ENCODE peak calls at places on chromosomes 5 and 9, in seven cellular contexts. One of them, this sample, is unnamed.

GRCh38 chr5:169249001-169249400 is 51.9 kb downstream of the SLIT3 start:
- DNase-seq in transverse colon: no peak
- DNase-seq in heart right ventricle: no peak
- DNase-seq in Panc1: no peak
- DNase-seq in prostate gland: no peak
- DNase-seq in hepatocyte: no peak
- DNase-seq in upper lobe of left lung: no peak
- DNase-seq in this sample: no peak

GRCh38 chr9:108620767-108621166 is 235.0 kb downstream of the ACTL7B start:
- DNase-seq in prostate gland: no peak
- DNase-seq in Panc1: no peak
- DNase-seq in transverse colon: no peak
- DNase-seq in heart right ventricle: no peak
- DNase-seq in upper lobe of left lung: no peak
- DNase-seq in hepatocyte: no peak
- DNase-seq in this sample: no peak

GRCh38 chr5:62296998-62297397 is 9.0 kb upstream of the KIF2A start:
- DNase-seq in hepatocyte: no peak
- DNase-seq in heart right ventricle: no peak
- DNase-seq in Panc1: no peak
- DNase-seq in transverse colon: no peak
- DNase-seq in upper lobe of left lung: no peak
- DNase-seq in prostate gland: no peak
- DNase-seq in this sample: no peak

GRCh38 chr5:160850439-160850838 is 1.6 kb downstream of the ATP10B start:
- DNase-seq in upper lobe of left lung: no peak
- DNase-seq in Panc1: no peak
- DNase-seq in hepatocyte: peak
- DNase-seq in transverse colon: no peak
- DNase-seq in prostate gland: no peak
- DNase-seq in heart right ventricle: no peak
- DNase-seq in this sample: no peak

GRCh38 chr5:152978141-152978835 is 512.2 kb upstream of the GRIA1 start:
- DNase-seq in upper lobe of left lung: no peak
- DNase-seq in heart right ventricle: no peak
- DNase-seq in prostate gland: no peak
- DNase-seq in Panc1: no peak
- DNase-seq in hepatocyte: no peak
- DNase-seq in transverse colon: no peak
- DNase-seq in this sample: no peak

GRCh38 chr5:150214289-150214688 is 24.4 kb downstream of the SLC6A7 start:
- DNase-seq in heart right ventricle: peak
- DNase-seq in upper lobe of left lung: no peak
- DNase-seq in Panc1: no peak
- DNase-seq in prostate gland: no peak
- DNase-seq in transverse colon: no peak
- DNase-seq in hepatocyte: no peak
- DNase-seq in this sample: peak

GRCh38 chr9:83043583-83043982 is 19.4 kb downstream of the RASEF start:
- DNase-seq in prostate gland: no peak
- DNase-seq in hepatocyte: no peak
- DNase-seq in heart right ventricle: no peak
- DNase-seq in Panc1: no peak
- DNase-seq in upper lobe of left lung: no peak
- DNase-seq in transverse colon: no peak
- DNase-seq in this sample: no peak

GRCh38 chr5:76617675-76618074 is 5.5 kb downstream of the F2RL2 start:
- DNase-seq in upper lobe of left lung: no peak
- DNase-seq in heart right ventricle: no peak
- DNase-seq in hepatocyte: no peak
- DNase-seq in prostate gland: no peak
- DNase-seq in transverse colon: no peak
- DNase-seq in Panc1: no peak
- DNase-seq in this sample: no peak

GRCh38 chr9:126698251-126698650 is 84.5 kb downstream of the LMX1B start:
- DNase-seq in upper lobe of left lung: no peak
- DNase-seq in hepatocyte: no peak
- DNase-seq in Panc1: no peak
- DNase-seq in transverse colon: no peak
- DNase-seq in heart right ventricle: no peak
- DNase-seq in prostate gland: no peak
- DNase-seq in this sample: no peak

DNA sequence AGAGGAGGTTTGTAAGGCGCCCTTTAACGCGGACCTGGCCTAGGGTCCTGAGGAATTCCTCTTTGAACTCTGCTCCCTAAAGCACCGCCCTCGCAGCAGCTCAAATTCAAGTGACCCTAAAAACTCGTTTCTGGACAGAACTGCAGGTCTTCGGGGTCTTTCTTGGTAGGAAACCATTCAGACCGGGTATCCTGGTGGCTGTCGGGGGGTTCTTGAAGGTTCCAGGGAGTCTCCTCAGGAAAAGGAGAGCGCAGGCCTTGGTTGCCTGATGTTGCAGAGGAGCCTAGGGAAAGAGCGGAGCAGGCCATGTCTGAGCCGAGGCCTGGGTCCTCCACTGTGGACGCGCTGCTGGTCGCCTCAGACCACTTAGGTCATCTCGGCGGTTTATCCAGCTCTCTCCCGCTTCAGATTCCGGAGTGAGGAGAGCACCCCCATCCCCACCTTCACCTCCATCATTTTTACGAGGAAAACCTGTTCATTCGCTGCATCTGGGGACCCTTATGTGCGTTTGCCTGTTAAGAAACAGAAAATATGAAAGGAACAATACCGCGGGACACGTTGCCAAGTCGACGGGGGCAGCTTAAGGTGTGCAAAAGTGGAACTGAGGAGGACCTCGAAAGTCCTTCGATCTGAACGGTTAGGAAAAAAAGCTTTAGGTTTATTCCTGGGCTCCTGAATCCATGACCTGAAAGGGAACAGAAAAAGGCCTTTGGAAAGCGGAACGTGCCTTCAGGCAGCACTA is 299.4 kb downstream of the PARP8 start:
- DNase-seq in prostate gland: no peak
- DNase-seq in Panc1: no peak
- DNase-seq in hepatocyte: no peak
- DNase-seq in heart right ventricle: no peak
- DNase-seq in transverse colon: no peak
- DNase-seq in upper lobe of left lung: no peak
- DNase-seq in this sample: no peak
- H3K4me3 ChIP-seq in prostate gland: peak
- H3K4me3 ChIP-seq in Panc1: no peak
- H3K4me3 ChIP-seq in hepatocyte: peak
- H3K4me3 ChIP-seq in heart right ventricle: no peak
- H3K4me3 ChIP-seq in transverse colon: no peak
- H3K4me3 ChIP-seq in upper lobe of left lung: no peak
- H3K4me3 ChIP-seq in this sample: no peak

GRCh38 chr5:134979416-134979815 is 11.7 kb downstream of the CATSPER3 start:
- DNase-seq in prostate gland: no peak
- DNase-seq in Panc1: no peak
- DNase-seq in hepatocyte: no peak
- DNase-seq in transverse colon: no peak
- DNase-seq in upper lobe of left lung: no peak
- DNase-seq in heart right ventricle: no peak
- DNase-seq in this sample: no peak

GRCh38 chr5:134976841-134977240 is 9.1 kb downstream of the CATSPER3 start:
- DNase-seq in Panc1: no peak
- DNase-seq in hepatocyte: no peak
- DNase-seq in prostate gland: no peak
- DNase-seq in heart right ventricle: no peak
- DNase-seq in transverse colon: no peak
- DNase-seq in upper lobe of left lung: no peak
- DNase-seq in this sample: no peak

DNA sequence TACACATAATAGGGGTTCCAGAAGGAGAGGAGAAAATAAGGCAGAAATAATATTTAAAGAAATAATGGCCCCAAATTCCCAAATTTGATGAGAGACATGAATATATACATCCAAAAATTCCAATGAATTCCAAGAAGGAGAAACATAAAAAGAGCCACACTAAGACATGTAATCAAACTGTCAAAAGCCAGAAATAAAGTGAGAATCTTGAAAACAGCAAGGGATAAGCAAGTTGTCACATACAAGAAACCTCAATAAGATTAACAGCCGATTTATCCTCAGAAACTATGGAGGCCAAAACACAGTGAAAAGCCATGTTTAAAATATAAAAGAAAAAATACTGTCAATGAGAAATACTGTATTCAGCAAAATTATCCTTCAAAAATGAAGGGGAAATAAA is 14.5 kb downstream of the CATSPER3 start:
- DNase-seq in transverse colon: no peak
- DNase-seq in prostate gland: no peak
- DNase-seq in heart right ventricle: no peak
- DNase-seq in Panc1: no peak
- DNase-seq in hepatocyte: no peak
- DNase-seq in upper lobe of left lung: no peak
- DNase-seq in this sample: no peak
- H3K27ac ChIP-seq in transverse colon: no peak
- H3K27ac ChIP-seq in prostate gland: no peak
- H3K27ac ChIP-seq in heart right ventricle: no peak
- H3K27ac ChIP-seq in Panc1: no peak
- H3K27ac ChIP-seq in hepatocyte: no peak
- H3K27ac ChIP-seq in upper lobe of left lung: no peak
- H3K27ac ChIP-seq in this sample: no peak

DNA sequence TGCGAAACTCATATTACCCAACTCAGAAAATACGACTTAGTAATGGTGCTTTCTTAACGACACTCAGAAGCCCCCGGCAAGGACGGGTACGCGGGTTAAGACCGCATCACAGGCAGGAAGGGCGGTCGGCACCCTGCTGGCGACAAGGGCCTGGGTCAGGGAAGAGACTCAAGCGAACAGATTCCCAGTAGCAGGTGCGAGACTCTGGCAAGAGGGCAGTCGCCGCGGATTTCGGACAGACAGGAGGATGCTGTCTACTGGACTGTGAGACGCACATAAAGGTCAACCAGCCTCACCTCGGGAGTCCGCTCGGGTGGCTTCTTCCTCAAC is 398 bp downstream of the RAPGEF6 start:
- DNase-seq in heart right ventricle: peak
- DNase-seq in prostate gland: peak
- DNase-seq in transverse colon: peak
- DNase-seq in hepatocyte: peak
- DNase-seq in upper lobe of left lung: no peak
- DNase-seq in Panc1: no peak
- DNase-seq in this sample: peak
- TF ChIP-seq CTCF in heart right ventricle: no peak
- TF ChIP-seq CTCF in prostate gland: no peak
- TF ChIP-seq CTCF in transverse colon: no peak
- TF ChIP-seq CTCF in hepatocyte: no peak
- TF ChIP-seq CTCF in upper lobe of left lung: no peak
- TF ChIP-seq CTCF in Panc1: no peak
- TF ChIP-seq CTCF in this sample: peak

DNA sequence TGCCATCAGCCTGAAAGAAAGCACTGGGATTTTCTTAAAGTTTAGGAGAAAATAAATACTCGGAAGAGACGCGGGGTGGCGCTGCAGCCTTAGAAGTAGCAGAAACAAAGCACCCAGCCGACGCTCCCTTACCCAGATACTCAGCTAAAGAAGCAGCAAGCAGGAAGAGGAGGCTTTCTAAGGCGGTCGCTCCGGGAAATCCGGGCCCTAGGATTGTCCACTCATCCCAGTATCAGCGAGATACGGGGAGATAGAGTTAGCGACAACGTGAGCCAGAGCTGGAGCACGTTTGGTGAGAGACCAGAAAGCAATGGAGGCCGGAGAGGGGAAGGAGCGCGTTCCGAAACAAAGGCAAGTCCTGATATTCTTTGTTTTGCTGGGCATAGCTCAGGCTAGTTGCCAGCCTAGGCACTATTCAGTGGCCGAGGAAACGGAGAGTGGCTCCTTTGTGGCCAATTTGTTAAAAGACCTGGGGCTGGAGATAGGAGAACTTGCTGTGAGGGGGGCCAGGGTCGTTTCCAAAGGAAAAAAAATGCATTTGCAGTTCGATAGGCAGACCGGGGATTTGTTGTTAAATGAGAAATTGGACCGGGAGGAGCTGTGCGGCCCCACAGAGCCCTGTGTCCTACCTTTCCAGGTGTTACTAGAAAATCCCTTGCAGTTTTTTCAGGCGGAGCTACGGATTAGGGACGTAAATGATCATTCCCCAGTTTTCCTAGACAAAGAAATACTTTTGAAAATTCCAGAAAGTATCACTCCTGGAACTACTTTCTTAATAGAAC is at the start of gene PCDHB2:
- DNase-seq in hepatocyte: peak
- DNase-seq in upper lobe of left lung: no peak
- DNase-seq in transverse colon: no peak
- DNase-seq in Panc1: no peak
- DNase-seq in prostate gland: peak
- DNase-seq in heart right ventricle: peak
- DNase-seq in this sample: no peak
- H3K4me3 ChIP-seq in hepatocyte: peak
- H3K4me3 ChIP-seq in upper lobe of left lung: peak
- H3K4me3 ChIP-seq in transverse colon: no peak
- H3K4me3 ChIP-seq in Panc1: peak
- H3K4me3 ChIP-seq in prostate gland: no peak
- H3K4me3 ChIP-seq in heart right ventricle: peak
- H3K4me3 ChIP-seq in this sample: peak

GRCh38 chr9:120402741-120403542 is 177.0 kb downstream of the CDK5RAP2 start:
- DNase-seq in Panc1: peak
- DNase-seq in hepatocyte: peak
- DNase-seq in prostate gland: no peak
- DNase-seq in heart right ventricle: no peak
- DNase-seq in transverse colon: no peak
- DNase-seq in upper lobe of left lung: no peak
- DNase-seq in this sample: no peak
- H3K27ac ChIP-seq in Panc1: no peak
- H3K27ac ChIP-seq in hepatocyte: no peak
- H3K27ac ChIP-seq in prostate gland: no peak
- H3K27ac ChIP-seq in heart right ventricle: peak
- H3K27ac ChIP-seq in transverse colon: no peak
- H3K27ac ChIP-seq in upper lobe of left lung: peak
- H3K27ac ChIP-seq in this sample: no peak